ENCODE peak calls at places on chromosomes 12 and 14, in eight cellular contexts. E is IMR-90; J is T-helper 2 cell; X is GOT3; I is body of pancreas; L is RWPE2; Q is activated CD4-positive, alpha-beta memory T cell treated with anti-CD3 and anti-CD28 coated beads, Interleukin-2, amount 10 ng/mL, durations not matched to agents 7 days and 5 days; G is PC-9. R is an unnamed sample.
A peak's percentile ranks its signal among the peaks of the same experiment; 100 is the strongest.

GRCh38 chr14:92953526-92953925 is 30.6 kb downstream of the CHGA start:
- DNase-seq in G (no peak), J (no peak), Q (no peak), E (no peak), X (no peak), L (no peak), I (no peak), R (no peak)

GRCh38 chr12:56900583-56900982 is 33.6 kb downstream of the SDR9C7 start:
- DNase-seq in G (no peak), L (peak; percentile 82), E (peak; percentile 19), J (no peak), I (no peak), Q (no peak), X (no peak), R (no peak)

GRCh38 chr12:97404549-97404948 is 58.1 kb upstream of the RMST start:
- DNase-seq in X (no peak), E (peak; percentile 6), Q (peak; percentile 17), I (peak; percentile 47), G (peak; percentile 10), L (no peak), J (peak; percentile 15), R (no peak)

GRCh38 chr14:106843951-106844483 is 1317.6 kb downstream of the TMEM121 start:
- DNase-seq in X (no peak), G (peak; percentile 52), E (no peak), L (no peak), Q (peak; percentile 35), J (peak; percentile 54), I (peak; percentile 79), R (no peak)

GRCh38 chr14:24734917-24735500 is 101.0 kb upstream of the GZMB start:
- DNase-seq in J (peak; percentile 44), I (peak; percentile 65), E (peak; percentile 69), G (peak; percentile 8), Q (no peak), L (no peak), X (no peak), R (no peak)

GRCh38 chr14:35438910-35439713 is 34.6 kb upstream of the NFKBIA start:
- DNase-seq in X (no peak), E (no peak), G (no peak), I (no peak), L (no peak), J (peak; percentile 42), Q (no peak), R (no peak)

GRCh38 chr12:57461326-57461903 is 1.8 kb downstream of the GLI1 start:
- DNase-seq in X (no peak), L (no peak), E (peak; percentile 57), Q (peak; percentile 41), G (peak; percentile 39), J (no peak), I (no peak), R (peak; percentile 85)

GRCh38 chr12:42759622-42760273 is 170.2 kb upstream of the PRICKLE1 start:
- DNase-seq in Q (no peak), E (peak; percentile 77), X (peak; percentile 60), I (peak; percentile 84), G (peak; percentile 47), L (no peak), J (no peak), R (no peak)

GRCh38 chr12:20798561-20798960 is 11.9 kb upstream of the SLCO1B3 start:
- DNase-seq in E (no peak), Q (no peak), L (no peak), J (peak; percentile 2), X (no peak), I (no peak), G (no peak), R (no peak)

GRCh38 chr12:32917094-32917611 is 20.6 kb upstream of the PKP2 start:
- DNase-seq in J (no peak), I (no peak), X (no peak), L (no peak), E (no peak), Q (no peak), G (no peak), R (no peak)

GRCh38 chr14:96202441-96203094 is 2.1 kb upstream of the BDKRB2 start:
- DNase-seq in E (no peak), X (no peak), I (no peak), J (no peak), G (no peak), L (no peak), Q (no peak), R (no peak)

GRCh38 chr12:114405199-114405448 is 820 bp downstream of the TBX5 start:
- DNase-seq in Q (no peak), L (no peak), I (no peak), E (no peak), J (no peak), X (no peak), G (no peak), R (no peak)

GRCh38 chr14:93997933-93998870 is 1.1 kb downstream of the CCDC197 start:
- DNase-seq in E (no peak), G (no peak), X (no peak), J (no peak), Q (no peak), L (no peak), I (no peak), R (no peak)

GRCh38 chr12:75711276-75711675 is 199.9 kb upstream of the KRR1 start:
- DNase-seq in J (no peak), X (no peak), I (no peak), L (no peak), Q (no peak), G (no peak), E (no peak), R (no peak)

GRCh38 chr14:51337520-51337919 is 97.5 kb downstream of the TMX1 start:
- DNase-seq in L (peak; percentile 76), G (no peak), I (no peak), Q (no peak), J (no peak), E (no peak), X (no peak), R (no peak)

GRCh38 chr14:71855399-71856036 is 76.7 kb upstream of the RGS6 start:
- DNase-seq in E (peak; percentile 68), G (peak; percentile 58), X (peak; percentile 2), Q (peak; percentile 59), I (peak; percentile 44), J (peak; percentile 35), L (no peak), R (no peak)

GRCh38 chr12:17680220-17680619 is 409.8 kb downstream of the RERGL start:
- DNase-seq in E (no peak), X (no peak), L (no peak), Q (no peak), G (no peak), I (no peak), J (no peak), R (no peak)

GRCh38 chr12:58529114-58529665 is 391.1 kb downstream of the LRIG3 start:
- DNase-seq in G (no peak), J (no peak), L (no peak), I (no peak), X (no peak), Q (no peak), E (peak; percentile 86), R (no peak)

GRCh38 chr14:66701813-66702212 is 193.9 kb downstream of the GPHN start:
- DNase-seq in I (no peak), J (no peak), Q (no peak), L (no peak), E (no peak), G (no peak), X (no peak), R (no peak)

GRCh38 chr12:88986056-88986455 is 366.2 kb downstream of the DUSP6 start:
- DNase-seq in Q (no peak), J (no peak), X (no peak), G (no peak), L (no peak), E (no peak), I (no peak), R (no peak)

GRCh38 chr14:102095871-102096568 is 9.2 kb upstream of the HSP90AA1 start:
- DNase-seq in X (no peak), I (no peak), L (no peak), E (no peak), Q (no peak), G (peak; percentile 39), J (no peak), R (no peak)

R was measured in type B pancreatic cell.